ENCODE peak calls at places on chromosomes 11 and 22, in nine cellular contexts. V is heart left ventricle, H is right lobe of liver, D is A549, T is tibial nerve, P is body of pancreas, N is adrenal gland, K is endothelial cell of umbilical vein, F is suprapubic skin. M is an unnamed sample.

GRCh38 chr11:20126724-20127123 is 33.6 kb downstream of the DBX1 start:
- DNase-seq in D (no peak), K (no peak), H (no peak), T (no peak), P (no peak), F (no peak), N (no peak), V (no peak), M (no peak)

GRCh38 chr22:40385041-40385782 is 14.8 kb downstream of the SGSM3 start:
- DNase-seq in P (no peak), N (no peak), T (no peak), K (no peak), V (no peak), F (no peak), H (no peak), D (no peak), M (no peak)

GRCh38 chr11:95358516-95359322 is 127.7 kb upstream of the SESN3 start:
- DNase-seq in V (no peak), N (no peak), F (no peak), K (no peak), D (no peak), T (no peak), H (peak), P (no peak), M (no peak)

GRCh38 chr11:69218271-69218682 is 62.5 kb downstream of the SMIM38 start:
- DNase-seq in H (no peak), K (no peak), V (no peak), F (no peak), T (no peak), D (no peak), N (no peak), P (no peak), M (peak)

GRCh38 chr11:40288212-40288803 is 1171.1 kb downstream of the LRRC4C start:
- DNase-seq in T (no peak), P (no peak), V (no peak), F (no peak), H (no peak), N (no peak), D (no peak), K (no peak), M (no peak)

GRCh38 chr11:12149672-12150225 is 39.4 kb downstream of the MICAL2 start:
- DNase-seq in V (no peak), N (no peak), F (no peak), H (no peak), P (no peak), K (no peak), D (no peak), T (no peak), M (no peak)

GRCh38 chr11:396948-397548 is 3.0 kb downstream of the PKP3 start:
- DNase-seq in T (peak), P (peak), H (peak), F (no peak), D (no peak), N (peak), V (peak), K (peak), M (peak)

GRCh38 chr11:66976048-66976467 is 954 bp downstream of the C11orf86 start:
- DNase-seq in T (no peak), H (no peak), V (no peak), F (no peak), K (peak), P (no peak), D (no peak), N (no peak), M (no peak)

GRCh38 chr11:128936546-128937275 is 6.0 kb downstream of the TP53AIP1 start:
- DNase-seq in F (no peak), K (no peak), D (no peak), V (no peak), T (no peak), H (no peak), N (peak), P (no peak), M (no peak)

GRCh38 chr22:23574877-23575276 is 5.2 kb downstream of the IGLL1 start:
- DNase-seq in H (no peak), K (no peak), F (peak), N (no peak), P (no peak), T (no peak), D (no peak), V (no peak), M (no peak)

GRCh38 chr11:133948711-133949110 is 8.1 kb downstream of the IGSF9B start:
- DNase-seq in F (no peak), V (no peak), H (no peak), N (no peak), D (no peak), T (no peak), K (no peak), P (no peak), M (no peak)

GRCh38 chr11:110793556-110793955 is 81.3 kb upstream of the ARHGAP20 start:
- DNase-seq in K (peak), N (no peak), D (no peak), V (no peak), F (no peak), T (no peak), P (no peak), H (no peak), M (no peak)

GRCh38 chr11:19604679-19605375 is 107.8 kb upstream of the NAV2 start:
- DNase-seq in H (no peak), F (no peak), D (no peak), T (no peak), N (no peak), K (no peak), V (no peak), P (no peak), M (no peak)

GRCh38 chr11:125871391-125872137 is 15.9 kb upstream of the HYLS1 start:
- DNase-seq in K (peak), P (peak), D (peak), N (peak), F (no peak), T (no peak), H (no peak), V (no peak), M (no peak)
- TF ChIP-seq CTCF in K (peak), P (peak), D (no peak), N (peak), F (no peak), T (no peak), H (peak), V (peak), M (no peak)

GRCh38 chr22:20022231-20023069 is 1.5 kb downstream of the TANGO2 start:
- DNase-seq in K (no peak), N (no peak), P (no peak), H (no peak), V (peak), D (no peak), F (no peak), T (no peak), M (no peak)

GRCh38 chr22:20023214-20023613 is 2.3 kb downstream of the TANGO2 start:
- DNase-seq in N (no peak), P (no peak), V (no peak), D (no peak), F (no peak), K (no peak), H (no peak), T (no peak), M (no peak)

GRCh38 chr22:20021196-20022181 is 579 bp downstream of the TANGO2 start:
- DNase-seq in V (peak), N (peak), D (no peak), P (peak), H (peak), T (peak), F (no peak), K (peak), M (peak)

GRCh38 chr22:20019661-20020532 is 1.0 kb upstream of the TANGO2 start:
- DNase-seq in T (no peak), H (no peak), F (no peak), V (peak), P (peak), D (no peak), K (no peak), N (no peak), M (no peak)

DNA sequence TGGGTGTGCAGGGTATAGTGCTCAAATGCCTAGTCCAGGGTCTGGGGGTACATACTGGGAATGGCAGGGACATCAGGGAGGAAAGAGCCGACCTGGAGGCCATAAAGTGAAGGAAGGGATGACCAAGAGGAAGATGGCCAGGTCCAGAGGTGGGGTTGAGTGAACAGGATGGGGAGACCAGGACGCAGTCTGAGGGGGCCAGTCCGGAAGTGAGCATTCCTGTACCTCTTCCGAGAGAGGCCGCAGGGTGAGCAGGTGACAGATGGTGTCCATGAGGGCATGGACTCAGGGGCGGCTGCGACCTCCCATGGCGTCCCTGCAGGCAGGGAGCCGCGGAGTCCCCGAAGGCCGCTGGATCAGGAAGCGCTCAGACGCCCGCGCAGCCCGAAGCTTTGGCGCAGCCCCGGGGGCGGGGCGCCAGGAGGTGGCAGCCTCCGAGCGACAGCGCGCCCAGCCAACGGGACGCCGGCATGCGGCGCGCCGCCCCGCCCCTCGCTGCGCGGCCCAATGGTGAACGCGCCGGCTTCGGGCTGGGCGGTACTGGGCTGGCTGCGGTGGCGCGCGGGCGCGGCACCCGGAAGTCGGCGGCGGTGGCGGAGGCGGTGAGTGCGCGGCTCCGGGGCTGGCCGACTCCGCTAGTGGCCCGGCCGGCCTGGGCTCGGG is at the start of gene TANGO2:
- DNase-seq in T (peak), V (peak), H (peak), F (peak), N (peak), P (peak), K (peak), D (peak), M (peak)
- TF ChIP-seq POLR2A in T (peak), V (peak), H (peak), F (peak), N (peak), P (peak), K (peak), D (peak), M (peak)

DNA sequence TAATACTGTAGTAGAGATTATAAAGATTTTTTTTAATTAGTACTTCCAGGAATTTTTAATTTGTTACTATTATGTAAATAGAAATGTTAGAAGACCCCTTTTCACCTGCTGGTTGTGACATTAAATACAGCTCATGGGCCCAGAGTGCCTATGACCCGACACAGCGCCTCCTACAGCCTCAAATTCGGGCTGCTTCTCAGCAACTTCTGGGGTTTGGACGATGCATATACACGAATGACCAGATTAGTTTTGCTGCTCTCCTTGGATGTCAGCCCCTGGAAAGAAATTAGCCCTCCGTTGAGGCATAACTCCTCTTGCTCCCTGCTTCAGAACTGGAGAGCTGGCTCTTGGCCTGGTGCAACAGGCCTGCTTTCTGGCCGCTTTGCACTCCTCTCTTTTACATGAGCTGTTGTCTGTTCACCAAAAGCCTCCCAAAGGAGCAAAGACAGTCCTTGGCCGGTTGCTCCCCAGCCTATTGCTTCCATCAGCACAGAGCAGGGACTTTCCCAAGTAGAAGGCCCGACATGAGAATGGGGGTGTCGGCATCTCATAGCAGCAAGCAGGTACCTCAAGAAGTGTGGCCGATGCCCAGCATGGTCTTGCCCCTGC is 3.3 kb downstream of the TECTA start:
- DNase-seq in T (no peak), P (peak), K (no peak), V (no peak), H (no peak), F (no peak), N (no peak), D (no peak), M (no peak)
- TF ChIP-seq CTCF in T (no peak), P (no peak), K (no peak), V (peak), H (no peak), F (no peak), N (no peak), D (no peak), M (no peak)

GRCh38 chr11:3642071-3642951 is 519 bp upstream of the ART5 start:
- DNase-seq in P (peak), K (peak), H (peak), N (peak), D (peak), F (no peak), T (peak), V (peak), M (peak)
- TF ChIP-seq POLR2A in P (no peak), K (no peak), H (no peak), N (peak), D (no peak), F (no peak), T (no peak), V (peak), M (no peak)

GRCh38 chr11:76667271-76667818 is 3.2 kb downstream of the LRRC32 start:
- DNase-seq in F (peak), V (peak), T (no peak), H (no peak), K (no peak), D (no peak), P (no peak), N (no peak), M (no peak)
- TF ChIP-seq CTCF in F (no peak), V (no peak), T (no peak), H (no peak), K (no peak), D (no peak), P (no peak), N (no peak), M (no peak)

GRCh38 chr22:42079319-42080251 is at the start of gene SMDT1:
- DNase-seq in P (peak), T (peak), N (peak), H (peak), V (peak), D (peak), F (peak), K (peak), M (peak)
- TF ChIP-seq POLR2A in P (peak), T (peak), N (peak), H (peak), V (peak), D (peak), F (peak), K (peak), M (peak)

GRCh38 chr11:116499396-116500001 is 273.3 kb downstream of the BUD13 start:
- DNase-seq in V (peak), F (peak), K (peak), D (peak), P (peak), H (peak), T (peak), N (peak), M (no peak)
- TF ChIP-seq CTCF in V (peak), F (no peak), K (peak), D (peak), P (peak), H (peak), T (peak), N (peak), M (peak)

GRCh38 chr11:1949922-1950321 is 2.8 kb downstream of the MRPL23 start:
- DNase-seq in D (no peak), P (no peak), V (no peak), N (no peak), H (no peak), K (no peak), F (no peak), T (no peak), M (no peak)
- TF ChIP-seq POLR2A in D (no peak), P (no peak), V (no peak), N (no peak), H (no peak), K (no peak), F (no peak), T (no peak), M (no peak)

GRCh38 chr11:113275602-113276001 is 38.8 kb upstream of the TTC12 start:
- DNase-seq in K (no peak), V (no peak), F (peak), T (no peak), N (no peak), P (no peak), H (no peak), D (no peak), M (no peak)

GRCh38 chr11:113281052-113281725 is 33.2 kb upstream of the TTC12 start:
- DNase-seq in K (no peak), F (peak), D (no peak), P (no peak), N (no peak), V (no peak), T (no peak), H (no peak), M (no peak)

GRCh38 chr11:113279591-113279990 is 34.8 kb upstream of the TTC12 start:
- DNase-seq in V (no peak), K (no peak), N (no peak), F (peak), H (no peak), D (no peak), T (no peak), P (no peak), M (no peak)

GRCh38 chr11:113278481-113278880 is 35.9 kb upstream of the TTC12 start:
- DNase-seq in V (no peak), N (no peak), F (peak), H (no peak), T (no peak), P (no peak), D (no peak), K (no peak), M (no peak)

DNA sequence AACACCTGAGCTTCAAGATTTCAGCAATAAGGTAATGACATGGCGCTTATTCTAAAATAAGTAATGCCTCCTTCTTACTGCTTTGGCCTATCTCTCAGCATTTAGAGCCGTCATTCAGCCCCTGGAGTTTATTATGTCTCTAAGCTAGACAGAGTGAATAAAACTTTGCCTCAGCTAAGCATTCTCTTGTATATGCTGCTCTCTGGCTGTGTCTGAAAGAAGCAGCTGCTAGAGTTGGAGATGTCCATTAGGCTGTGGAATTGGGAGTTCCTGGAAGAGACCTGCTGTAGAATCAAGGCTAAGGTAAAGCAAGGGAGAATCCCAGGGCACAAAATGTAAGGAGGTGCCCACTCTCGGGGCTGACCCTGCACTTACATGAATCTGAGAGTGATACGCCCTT is 35.5 kb upstream of the TTC12 start:
- DNase-seq in H (no peak), D (no peak), T (no peak), N (no peak), F (peak), K (no peak), V (no peak), P (no peak), M (no peak)
- TF ChIP-seq CTCF in H (no peak), D (no peak), T (no peak), N (peak), F (no peak), K (no peak), V (peak), P (no peak), M (no peak)

M was measured in Peyer's patch.